ENCODE peak calls at places on chromosomes 2 and 18, in seven cellular contexts. B is tibial artery; S is CD8-positive, alpha-beta T cell; M is neuronal stem cell; K is H9; D is lower lobe of right lung; A is GM23248. G is an unnamed sample. For H3K27me3 and H3K4me1, the result is how much of the 10 kb centered on the place peaks cover.

GRCh38 chr2:2904721-2905340 is 472.8 kb downstream of the EIPR1 start:
- DNase-seq in B (no peak), S (no peak), M (no peak), K (no peak), D (no peak), A (no peak), G (no peak)

GRCh38 chr2:200172944-200173481 is 133.5 kb upstream of the SPATS2L start:
- DNase-seq in B (no peak), S (no peak), M (no peak), K (no peak), D (no peak), A (peak), G (no peak)

GRCh38 chr2:68216454-68217310 is 35.6 kb downstream of the PPP3R1 start:
- DNase-seq in B (no peak), S (no peak), M (no peak), K (no peak), D (no peak), A (peak), G (no peak)

GRCh38 chr2:131011481-131011880 is 81.8 kb downstream of the FAM168B start:
- DNase-seq in B (no peak), S (no peak), M (no peak), K (no peak), D (no peak), A (no peak), G (peak)

GRCh38 chr18:59546164-59546563 is 151.1 kb downstream of the CCBE1 start:
- DNase-seq in B (no peak), S (no peak), M (no peak), K (no peak), D (no peak), A (peak), G (no peak)

GRCh38 chr2:46679761-46680160 is 200.4 kb downstream of the TMEM247 start:
- DNase-seq in B (no peak), S (no peak), M (no peak), K (no peak), D (no peak), A (peak), G (no peak)

GRCh38 chr2:118849226-118850170 is 2.0 kb upstream of the EN1 start:
- DNase-seq in B (no peak), S (no peak), M (peak), K (no peak), D (no peak), A (no peak), G (peak)

GRCh38 chr2:181680055-181680936 is at the start of gene NEUROD1:
- DNase-seq in B (no peak), S (no peak), M (no peak), K (peak), D (no peak), A (no peak), G (peak)

GRCh38 chr2:36380624-36381481 is 25.3 kb downstream of the CRIM1 start:
- DNase-seq in B (no peak), S (no peak), M (peak), K (peak), D (peak), A (no peak), G (peak)

GRCh38 chr18:58109251-58109650 is 65.2 kb downstream of the NEDD4L start:
- DNase-seq in B (no peak), S (no peak), M (no peak), K (no peak), D (no peak), A (no peak), G (no peak)

GRCh38 chr18:3245853-3246635 is 1.6 kb upstream of the MYL12A start:
- DNase-seq in B (peak), S (peak), M (peak), K (peak), D (peak), A (peak), G (peak)

GRCh38 chr2:236177967-236178909 is 10.1 kb upstream of the GBX2 start:
- DNase-seq in B (peak), S (no peak), M (peak), K (peak), D (no peak), A (peak), G (peak)

GRCh38 chr2:26768759-26769500 is 4.8 kb downstream of the SLC35F6 start:
- DNase-seq in B (peak), S (no peak), M (no peak), K (no peak), D (peak), A (peak), G (no peak)

GRCh38 chr18:9930299-9930884 is 16.6 kb downstream of the VAPA start:
- DNase-seq in B (no peak), S (no peak), M (no peak), K (no peak), D (no peak), A (no peak), G (no peak)

GRCh38 chr2:120740765-120741513 is 5.3 kb downstream of the GLI2 start:
- DNase-seq in B (no peak), S (no peak), M (peak), K (peak), D (no peak), A (no peak), G (peak)

GRCh38 chr2:166197446-166197845 is 69.6 kb upstream of the SCN1A start:
- DNase-seq in B (no peak), S (no peak), M (no peak), K (no peak), D (no peak), A (peak), G (no peak)

GRCh38 chr2:236052206-236052605 is 116.0 kb downstream of the GBX2 start:
- DNase-seq in B (no peak), S (no peak), M (no peak), K (no peak), D (no peak), A (no peak), G (no peak)

GRCh38 chr18:50987261-50987660 is 19.4 kb downstream of the ELAC1 start:
- DNase-seq in B (no peak), S (no peak), M (no peak), K (no peak), D (no peak), A (peak), G (no peak)

GRCh38 chr2:207375207-207375875 is 154.4 kb upstream of the CREB1 start:
- DNase-seq in B (no peak), S (no peak), M (no peak), K (no peak), D (no peak), A (no peak), G (no peak)

GRCh38 chr18:47908523-47909039 is 21.9 kb downstream of the SMAD2 start:
- DNase-seq in B (no peak), S (no peak), M (no peak), K (no peak), D (no peak), A (no peak), G (no peak)

DNA sequence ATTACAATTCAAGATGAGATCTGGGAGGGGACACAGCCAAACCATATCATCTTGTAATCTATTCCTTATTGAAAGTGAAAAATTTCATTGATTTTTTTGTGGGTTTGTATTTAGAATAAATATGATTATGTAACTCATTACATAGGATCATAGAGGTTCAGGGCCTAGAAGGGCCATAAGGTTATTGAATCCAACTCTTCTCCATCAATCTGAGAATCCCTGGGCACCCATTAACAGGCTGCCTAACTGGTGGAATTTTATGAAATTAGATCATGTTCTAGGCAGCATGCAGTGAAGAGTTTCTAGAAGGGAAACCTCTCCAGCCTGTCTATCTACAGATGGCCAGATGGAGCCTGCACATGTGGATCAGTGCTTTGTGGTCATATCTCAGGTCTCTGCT is 6.3 kb upstream of the APOB start:
- DNase-seq in B (no peak), S (no peak), M (no peak), K (no peak), D (no peak), A (no peak), G (no peak)
- H3K27me3 ChIP-seq in B (under half), S (under half), M (under half), K (under half), D (under half), A (under half), G (under half)

GRCh38 chr2:85921659-85922058 is 32.9 kb upstream of the ST3GAL5 start:
- DNase-seq in B (no peak), S (no peak), M (no peak), K (no peak), D (no peak), A (no peak), G (peak)

GRCh38 chr2:85924522-85924921 is 35.7 kb upstream of the ST3GAL5 start:
- DNase-seq in B (peak), S (no peak), M (no peak), K (no peak), D (no peak), A (peak), G (no peak)

GRCh38 chr2:85925216-85925671 is 36.5 kb upstream of the ST3GAL5 start:
- DNase-seq in B (no peak), S (no peak), M (no peak), K (no peak), D (no peak), A (no peak), G (no peak)

GRCh38 chr2:85920810-85921545 is 32.2 kb upstream of the ST3GAL5 start:
- DNase-seq in B (no peak), S (no peak), M (no peak), K (no peak), D (no peak), A (peak), G (peak)

DNA sequence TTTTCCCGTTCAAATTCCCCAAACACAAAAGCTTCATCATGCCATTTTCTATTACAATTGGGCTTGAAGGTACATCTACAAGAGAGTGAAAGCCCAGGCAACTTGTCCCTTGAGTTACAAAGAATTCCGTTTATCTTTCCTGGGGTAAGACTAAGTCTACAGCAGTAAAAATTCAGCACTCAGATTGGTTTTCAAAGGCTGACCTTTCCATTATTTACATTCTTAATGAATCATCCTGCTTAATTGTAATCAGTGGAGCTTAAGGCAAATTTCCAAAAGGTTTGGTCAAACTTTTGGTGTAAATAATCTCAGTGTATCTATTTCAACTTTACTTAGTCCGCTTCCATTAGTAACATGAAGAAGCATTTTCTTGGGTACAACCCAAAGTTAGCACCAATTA is 33.4 kb upstream of the ST3GAL5 start:
- DNase-seq in B (no peak), S (no peak), M (no peak), K (no peak), D (no peak), A (no peak), G (no peak)
- H3K4me1 ChIP-seq in B (under half), S (under half), M (under half), K (under half), D (under half), A (under half), G (under half)

DNA sequence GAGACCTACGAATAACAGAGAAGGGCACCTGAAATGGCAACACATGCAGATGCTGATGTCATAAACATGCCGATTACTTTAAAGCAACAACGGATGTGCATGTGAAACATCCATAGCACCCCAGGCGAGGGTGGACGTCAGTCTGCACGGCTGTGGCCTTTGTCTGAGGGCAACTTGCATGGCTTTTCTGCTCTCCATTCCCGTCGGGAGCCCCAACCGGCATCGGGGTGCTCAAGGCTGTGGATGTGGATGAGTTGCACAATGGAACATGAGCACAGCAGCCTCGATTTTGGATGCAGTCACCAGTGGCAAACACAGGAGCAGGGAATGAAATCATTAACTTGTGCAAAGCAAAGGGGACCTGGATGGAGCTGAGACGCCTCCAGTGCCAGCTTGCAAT is 298.2 kb upstream of the SALL3 start:
- DNase-seq in B (no peak), S (no peak), M (no peak), K (no peak), D (no peak), A (no peak), G (no peak)
- H3K27me3 ChIP-seq in B (under half), S (under half), M (under half), K (under half), D (under half), A (under half), G (under half)

GRCh38 chr2:96507957-96508520 is 2.9 kb upstream of the NEURL3 start:
- DNase-seq in B (peak), S (peak), M (peak), K (peak), D (peak), A (peak), G (peak)
- H3K4me1 ChIP-seq in B (under half), S (under half), M (under half), K (under half), D (under half), A (under half), G (under half)

GRCh38 chr2:240182966-240183365 is 42.5 kb upstream of the OTOS start:
- DNase-seq in B (no peak), S (no peak), M (no peak), K (no peak), D (no peak), A (no peak), G (peak)

GRCh38 chr2:240182476-240182875 is 42.0 kb upstream of the OTOS start:
- DNase-seq in B (no peak), S (no peak), M (no peak), K (no peak), D (no peak), A (no peak), G (peak)

GRCh38 chr2:240179941-240180666 is 39.6 kb upstream of the OTOS start:
- DNase-seq in B (no peak), S (no peak), M (no peak), K (no peak), D (no peak), A (no peak), G (no peak)

GRCh38 chr2:240183370-240184197 is 43.1 kb upstream of the OTOS start:
- DNase-seq in B (no peak), S (no peak), M (no peak), K (no peak), D (no peak), A (no peak), G (peak)

DNA sequence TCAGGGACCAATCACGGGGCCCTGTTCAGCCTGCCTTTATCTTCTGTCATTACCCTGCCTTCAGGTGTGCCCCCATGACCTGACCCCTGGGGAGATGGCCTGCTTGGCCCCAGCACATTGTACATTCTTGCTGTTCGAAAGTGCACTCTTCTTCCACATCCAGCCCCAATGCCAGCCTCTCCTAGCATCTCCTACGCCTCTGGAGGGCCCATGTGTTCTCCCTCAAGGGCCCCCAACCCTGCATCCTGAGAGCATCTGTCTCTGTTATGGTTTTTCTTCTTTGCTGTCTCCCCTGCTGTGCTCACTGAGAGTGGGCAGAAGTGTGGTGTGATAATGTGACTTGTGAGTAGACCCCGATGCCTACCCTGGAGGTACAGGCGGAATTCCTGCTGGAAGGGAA is 41.5 kb upstream of the OTOS start:
- DNase-seq in B (no peak), S (no peak), M (no peak), K (no peak), D (no peak), A (no peak), G (peak)
- H3K27me3 ChIP-seq in B (under half), S (under half), M (under half), K (under half), D (under half), A (half or more), G (under half)

GRCh38 chr18:5518179-5518770 is 25.5 kb downstream of the EPB41L3 start:
- DNase-seq in B (no peak), S (no peak), M (no peak), K (no peak), D (no peak), A (no peak), G (no peak)
- H3K4me1 ChIP-seq in B (under half), S (under half), M (under half), K (under half), D (under half), A (under half), G (under half)

DNA sequence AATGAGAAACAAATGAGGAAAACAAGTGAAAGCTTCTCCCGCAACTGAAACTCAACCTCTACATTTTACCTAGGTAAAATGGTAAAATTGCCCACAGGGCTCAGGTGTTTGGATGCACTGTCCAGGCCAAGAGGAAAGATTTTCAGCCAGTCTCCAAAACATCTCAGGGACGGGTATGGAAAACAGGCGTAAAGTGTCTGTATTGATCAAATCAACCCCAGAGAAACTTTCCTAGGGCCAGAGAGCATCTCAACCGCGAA is 361 bp upstream of the HAT1 start:
- DNase-seq in B (no peak), S (no peak), M (no peak), K (no peak), D (no peak), A (no peak), G (no peak)
- H3K27me3 ChIP-seq in B (under half), S (under half), M (under half), K (under half), D (under half), A (under half), G (under half)

G was measured in endodermal cell.